ENCODE peak calls at places on chromosome X, in four cellular contexts. H is GM04503; S is central memory CD4-positive, alpha-beta T cell; K is NCI-H2081 treated with DMSO at 0.1 percent for 48 hours. Q is an unnamed sample.

GRCh38 chrX:13670197-13670596 is 17.3 kb downstream of the TCEANC start:
- DNase-seq in S (no peak), K (no peak), H (no peak), Q (no peak)

GRCh38 chrX:110081740-110082139 is 78.8 kb downstream of the TMEM164 start:
- DNase-seq in K (no peak), S (no peak), H (no peak), Q (peak; percentile 25)

GRCh38 chrX:39896951-39897740 is 200.6 kb downstream of the BCOR start:
- DNase-seq in H (peak; percentile 34), K (no peak), S (no peak), Q (peak; percentile 49)

GRCh38 chrX:49165901-49166881 is 3.6 kb downstream of the MAGIX start:
- DNase-seq in H (no peak), S (peak; percentile 78), K (no peak), Q (peak; percentile 79)

GRCh38 chrX:36357855-36358254 is 438.3 kb downstream of the CFAP47 start:
- DNase-seq in S (no peak), H (no peak), K (no peak), Q (no peak)

GRCh38 chrX:101485212-101486064 is at the start of gene ARMCX4:
- DNase-seq in S (peak; percentile 22), K (peak; percentile 61), H (no peak), Q (peak; percentile 81)

GRCh38 chrX:153708415-153708814 is 15.8 kb downstream of the BCAP31 start:
- DNase-seq in K (no peak), H (no peak), S (peak; percentile 27), Q (peak; percentile 64)

GRCh38 chrX:149280011-149280410 is 225.1 kb downstream of the IDS start:
- DNase-seq in S (no peak), K (no peak), H (no peak), Q (no peak)

GRCh38 chrX:29090811-29091210 is 503.6 kb downstream of the IL1RAPL1 start:
- DNase-seq in S (no peak), H (no peak), K (no peak), Q (no peak)

GRCh38 chrX:23896983-23897382 is 10.8 kb downstream of the APOO start:
- DNase-seq in S (no peak), H (no peak), K (no peak), Q (no peak)

GRCh38 chrX:40201486-40201885 is 103.7 kb upstream of the BCOR start:
- DNase-seq in K (no peak), H (no peak), S (no peak), Q (no peak)

GRCh38 chrX:69919749-69920148 is 130.0 kb downstream of the AWAT2 start:
- DNase-seq in K (no peak), S (no peak), H (no peak), Q (no peak)

GRCh38 chrX:116246261-116246660 is 75.7 kb downstream of the AGTR2 start:
- DNase-seq in K (no peak), H (no peak), S (no peak), Q (no peak)

GRCh38 chrX:112067601-112068000 is 15.0 kb downstream of the TRPC5 start:
- DNase-seq in K (no peak), S (no peak), H (no peak), Q (no peak)

GRCh38 chrX:13212191-13212651 is 107.6 kb downstream of the ATXN3L start:
- DNase-seq in K (no peak), H (no peak), S (no peak), Q (no peak)

GRCh38 chrX:73913580-73913979 is 350.6 kb downstream of the CHIC1 start:
- DNase-seq in K (no peak), S (no peak), H (no peak), Q (no peak)

GRCh38 chrX:148441387-148441786 is 59.0 kb upstream of the AFF2 start:
- DNase-seq in H (no peak), S (no peak), K (no peak), Q (no peak)

GRCh38 chrX:125953769-125954168 is 212.3 kb downstream of the DCAF12L2 start:
- DNase-seq in K (no peak), S (no peak), H (no peak), Q (no peak)

GRCh38 chrX:71282514-71283408 is 674 bp upstream of the NONO start:
- DNase-seq in K (no peak), H (no peak), S (peak; percentile 49), Q (no peak)

Q was measured in ovary.